ENCODE peak calls at places on chromosomes 5 and 9, in four cellular contexts. M is iris pigment epithelial cell; E is CD8-positive, alpha-beta T cell; R is IMR-90. S is an unnamed sample.

GRCh38 chr5:37184748-37185364 is 64.3 kb downstream of the CPLANE1 start:
- DNase-seq in M (no peak), E (no peak), R (no peak), S (no peak)

GRCh38 chr5:132372122-132372521 is 2.6 kb downstream of the SLC22A5 start:
- DNase-seq in M (no peak), E (no peak), R (no peak), S (no peak)

GRCh38 chr5:141343242-141343952 is at the start of gene PCDHGA3:
- DNase-seq in M (peak; percentile 56), E (no peak), R (peak; percentile 71), S (peak; percentile 44)

GRCh38 chr9:125889524-125890473 is 142.6 kb downstream of the PBX3 start:
- DNase-seq in M (peak; percentile 48), E (peak; percentile 6), R (peak; percentile 52), S (peak; percentile 72)

GRCh38 chr9:92964981-92965758 is 17.8 kb downstream of the FGD3 start:
- DNase-seq in M (no peak), E (peak; percentile 52), R (no peak), S (no peak)

GRCh38 chr9:114867327-114867726 is 61.5 kb upstream of the TNFSF15 start:
- DNase-seq in M (no peak), E (no peak), R (no peak), S (no peak)

GRCh38 chr5:55226934-55227737 is at the start of gene MCIDAS:
- DNase-seq in M (no peak), E (no peak), R (peak; percentile 6), S (peak; percentile 80)

GRCh38 chr5:123700624-123701023 is 188.6 kb downstream of the CSNK1G3 start:
- DNase-seq in M (peak; percentile 99), E (no peak), R (peak; percentile 96), S (peak; percentile 6)

GRCh38 chr5:175826980-175827379 is 44.4 kb upstream of the CPLX2 start:
- DNase-seq in M (no peak), E (no peak), R (no peak), S (no peak)

GRCh38 chr5:155460501-155460931 is 447.0 kb downstream of the KIF4B start:
- DNase-seq in M (no peak), E (no peak), R (no peak), S (no peak)

GRCh38 chr5:145887976-145888574 is 15.3 kb upstream of the GRXCR2 start:
- DNase-seq in M (peak; percentile 62), E (no peak), R (peak; percentile 62), S (peak; percentile 69)

GRCh38 chr9:20569525-20569924 is 52.8 kb downstream of the MLLT3 start:
- DNase-seq in M (no peak), E (no peak), R (no peak), S (no peak)

GRCh38 chr5:33102551-33102950 is 338.2 kb upstream of the TARS1 start:
- DNase-seq in M (peak; percentile 64), E (no peak), R (peak; percentile 21), S (no peak)

S was measured in left kidney.